ENCODE peak calls at places on chromosomes 2 and 18, in nine cellular contexts. M, D, W, S, O, T, P, C and F are unnamed samples. For H3K4me1 and H3K9me3, the result is how much of the 10 kb centered on the place peaks cover.

GRCh38 chr2:98959759-98960507 is 23.9 kb upstream of the CRACDL start:
- DNase-seq in O (no peak), C (no peak), W (no peak), S (no peak), T (no peak), D (no peak), M (no peak), P (no peak), F (no peak)

GRCh38 chr2:200081221-200081620 is 125.8 kb downstream of the MAIP1 start:
- DNase-seq in M (no peak), P (no peak), S (no peak), D (no peak), T (no peak), O (no peak), C (no peak), W (peak), F (no peak)

GRCh38 chr18:50203801-50204604 is 9.1 kb upstream of the MYO5B start:
- DNase-seq in W (peak), D (no peak), P (no peak), O (peak), S (no peak), T (peak), M (no peak), C (peak), F (no peak)

GRCh38 chr2:69604026-69604678 is 39.4 kb downstream of the AAK1 start:
- DNase-seq in W (no peak), P (no peak), M (no peak), C (no peak), O (no peak), T (no peak), D (no peak), S (no peak), F (no peak)

GRCh38 chr18:23281626-23282436 is 146.5 kb downstream of the CABLES1 start:
- DNase-seq in D (no peak), O (no peak), T (no peak), W (no peak), M (no peak), P (peak), S (no peak), C (no peak), F (peak)

GRCh38 chr2:124959582-124959981 is 934.5 kb downstream of the CNTNAP5 start:
- DNase-seq in O (no peak), M (no peak), C (no peak), T (peak), S (no peak), P (no peak), D (no peak), W (no peak), F (no peak)

GRCh38 chr18:22933958-22934423 is 863 bp downstream of the RBBP8 start:
- DNase-seq in P (no peak), W (no peak), O (no peak), D (no peak), M (no peak), C (no peak), S (no peak), T (no peak), F (no peak)

GRCh38 chr2:141611-142010 is 95.3 kb upstream of the FAM110C start:
- DNase-seq in D (no peak), S (no peak), M (no peak), T (no peak), P (no peak), W (no peak), O (no peak), C (no peak), F (no peak)

GRCh38 chr2:240637116-240637900 is 12.0 kb downstream of the GPR35 start:
- DNase-seq in T (no peak), M (no peak), W (no peak), S (peak), D (peak), O (no peak), P (no peak), C (peak), F (no peak)

GRCh38 chr2:29202819-29203495 is 87.7 kb downstream of the CLIP4 start:
- DNase-seq in C (no peak), P (no peak), W (no peak), D (no peak), M (no peak), S (no peak), T (no peak), O (no peak), F (no peak)

GRCh38 chr2:97355887-97356286 is 233.8 kb downstream of the ANKRD36B start:
- DNase-seq in D (no peak), W (peak), S (no peak), C (no peak), P (no peak), O (no peak), M (peak), T (no peak), F (no peak)

GRCh38 chr18:79899609-79900435 is 51.6 kb downstream of the SLC66A2 start:
- DNase-seq in D (peak), C (no peak), M (peak), S (no peak), T (no peak), W (no peak), O (peak), P (no peak), F (peak)

GRCh38 chr2:171287036-171287435 is 126.3 kb upstream of the TLK1 start:
- DNase-seq in M (no peak), W (no peak), S (no peak), T (no peak), C (no peak), D (no peak), P (no peak), O (no peak), F (no peak)

GRCh38 chr18:6242004-6242403 is 172.7 kb downstream of the L3MBTL4 start:
- DNase-seq in C (no peak), W (no peak), P (no peak), S (no peak), D (no peak), T (no peak), O (no peak), M (no peak), F (no peak)

GRCh38 chr2:226489765-226490164 is 309.9 kb downstream of the IRS1 start:
- DNase-seq in P (no peak), D (no peak), C (no peak), T (no peak), M (no peak), W (no peak), O (no peak), S (no peak), F (no peak)

GRCh38 chr2:172095905-172096660 is 6.6 kb downstream of the DLX2 start:
- DNase-seq in D (no peak), O (no peak), S (no peak), T (no peak), C (no peak), M (no peak), P (no peak), W (peak), F (no peak)

GRCh38 chr2:167869200-167869599 is 378.2 kb downstream of the STK39 start:
- DNase-seq in O (no peak), P (no peak), M (no peak), C (no peak), S (no peak), T (no peak), D (no peak), W (no peak), F (no peak)

GRCh38 chr2:220198911-220199310 is 571.5 kb downstream of the SLC4A3 start:
- DNase-seq in D (no peak), C (no peak), S (no peak), O (no peak), P (no peak), T (peak), W (no peak), M (no peak), F (peak)

GRCh38 chr2:47655563-47655880 is 127.4 kb upstream of the MSH6 start:
- DNase-seq in P (no peak), C (no peak), S (no peak), M (no peak), D (no peak), O (no peak), T (no peak), W (no peak), F (no peak)

GRCh38 chr2:143357956-143358355 is 228.7 kb downstream of the ARHGAP15 start:
- DNase-seq in T (no peak), M (no peak), W (peak), O (no peak), D (no peak), S (no peak), C (no peak), P (no peak), F (no peak)

GRCh38 chr2:135913726-135914365 is 37.6 kb upstream of the MCM6 start:
- DNase-seq in S (no peak), C (no peak), P (no peak), D (no peak), M (no peak), T (peak), O (no peak), W (peak), F (no peak)

GRCh38 chr2:236550701-236551465 is 18.7 kb upstream of the ACKR3 start:
- DNase-seq in P (no peak), S (no peak), C (no peak), D (no peak), O (no peak), W (no peak), M (no peak), T (no peak), F (no peak)

GRCh38 chr2:151638188-151638933 is 95.9 kb downstream of the NEB start:
- DNase-seq in P (no peak), W (no peak), M (no peak), C (no peak), O (peak), S (no peak), T (no peak), D (no peak), F (no peak)

DNA sequence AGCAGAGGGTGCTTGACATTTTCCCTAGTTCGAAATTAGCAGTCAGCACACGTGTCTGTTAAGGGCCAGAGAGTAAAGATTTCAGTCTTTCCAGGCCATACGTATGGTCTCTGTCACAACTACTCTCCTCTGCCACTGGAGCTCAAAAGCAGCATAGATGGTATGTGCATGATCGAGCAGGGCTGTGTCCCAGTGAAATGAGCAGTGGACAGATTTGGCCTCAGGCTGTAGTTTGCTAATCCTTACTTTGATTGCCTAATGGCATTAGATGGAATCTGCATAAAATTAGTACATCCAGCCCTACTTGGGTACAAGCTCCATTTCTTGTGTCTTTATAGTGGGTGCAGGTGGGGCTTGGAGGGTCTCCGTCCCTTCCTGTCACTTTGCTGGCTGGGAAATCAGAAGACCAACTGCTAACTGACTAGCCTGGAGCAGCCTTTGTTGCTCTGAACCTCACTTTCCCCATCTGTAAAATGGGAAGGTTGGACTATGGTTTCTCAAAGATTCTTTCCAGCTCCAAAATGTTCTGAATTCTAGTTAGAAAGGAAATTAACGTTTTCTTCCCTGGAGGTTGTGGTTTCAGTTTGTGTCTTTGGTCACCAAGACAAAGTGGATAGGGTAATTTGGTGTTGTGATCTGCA is 108.5 kb downstream of the GLI2 start:
- DNase-seq in S (no peak), M (no peak), P (no peak), T (no peak), O (no peak), W (no peak), C (no peak), D (no peak), F (peak)
- TF ChIP-seq CTCF in S (no peak), M (no peak), P (no peak), T (no peak), O (no peak), W (no peak), C (no peak), D (no peak), F (no peak)

DNA sequence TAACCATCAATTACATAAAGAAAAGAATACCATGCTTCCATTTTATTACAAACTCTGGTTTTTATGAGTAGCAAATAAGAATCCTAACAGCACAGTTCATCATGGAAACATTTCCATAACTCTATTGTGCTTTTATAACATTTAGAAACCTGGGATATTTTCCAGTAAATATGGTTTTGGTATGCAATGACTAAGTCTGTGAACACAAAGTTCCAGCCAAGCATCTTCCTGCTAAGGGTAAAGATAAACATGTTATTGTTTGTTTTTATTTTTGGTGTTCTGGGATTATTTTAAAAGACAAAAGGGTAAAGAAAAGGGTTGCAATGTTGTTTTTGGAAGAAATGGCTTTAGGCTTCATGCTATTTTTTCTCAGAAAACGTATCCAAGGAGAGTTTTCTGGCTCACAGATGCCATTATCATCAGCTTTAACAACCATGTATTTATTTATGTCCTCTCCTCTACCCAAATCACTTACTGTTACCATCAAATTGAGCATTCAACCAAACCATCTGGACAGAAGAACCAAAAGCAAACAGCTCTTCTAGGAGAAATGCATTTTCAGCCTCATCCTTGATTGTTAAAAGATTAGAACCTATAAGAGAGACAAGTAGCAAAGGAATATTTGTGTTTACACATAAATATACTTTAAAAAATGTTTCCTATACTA is 116.0 kb downstream of the PLA2R1 start:
- DNase-seq in C (no peak), D (no peak), T (no peak), M (no peak), O (no peak), W (no peak), P (no peak), S (no peak), F (no peak)
- H3K4me1 ChIP-seq in C (under half), D (under half), T (under half), M (under half), O (under half), W (under half), P (under half), S (under half), F (under half)

DNA sequence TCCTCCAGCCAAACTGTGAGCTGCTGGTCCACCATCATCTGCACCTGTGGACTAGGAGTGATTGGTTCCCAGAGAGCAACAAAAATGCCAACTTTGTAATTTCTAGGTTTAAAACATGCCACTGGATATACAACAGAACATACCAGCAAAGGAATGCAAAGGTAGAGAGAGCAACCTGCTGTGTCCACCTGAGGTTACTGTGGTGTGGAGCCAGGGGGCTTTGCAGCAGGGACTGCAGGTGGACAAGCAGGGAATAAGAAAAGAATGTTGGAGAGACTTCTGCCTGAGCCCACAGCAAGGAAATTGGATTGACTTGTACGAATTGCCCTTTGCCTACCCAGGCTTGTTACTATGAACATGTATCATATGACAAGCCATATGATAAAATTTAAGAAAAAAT is 345.2 kb upstream of the SPHKAP start:
- DNase-seq in C (no peak), W (no peak), S (no peak), M (no peak), T (no peak), O (no peak), P (no peak), D (no peak), F (no peak)
- H3K9me3 ChIP-seq in C (under half), W (under half), S (under half), M (under half), T (under half), O (under half), P (under half), D (under half), F (under half)

DNA sequence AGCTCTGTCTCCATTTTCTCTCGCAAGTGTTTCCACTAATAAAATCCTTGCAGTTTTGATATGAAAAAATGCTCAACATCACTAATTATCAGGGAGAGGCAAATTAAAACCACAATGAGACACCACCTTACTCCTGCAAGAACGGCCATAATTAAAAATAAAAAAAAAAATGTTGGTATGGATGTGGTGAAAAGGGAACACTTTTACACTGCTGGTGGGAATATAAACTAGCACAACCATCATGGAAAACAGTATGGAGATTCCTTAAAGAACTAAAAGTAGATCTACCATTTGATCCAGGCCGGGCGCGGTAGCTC is 49.8 kb upstream of the GREB1L start:
- DNase-seq in O (no peak), P (no peak), C (no peak), S (no peak), D (no peak), W (no peak), T (no peak), M (no peak), F (no peak)
- TF ChIP-seq CTCF in O (no peak), P (no peak), C (no peak), S (no peak), D (no peak), W (no peak), T (no peak), M (no peak), F (peak)

GRCh38 chr2:238505892-238506280 is 79.2 kb downstream of the ASB1 start:
- DNase-seq in W (no peak), C (no peak), M (peak), P (no peak), O (no peak), T (no peak), S (no peak), D (no peak), F (peak)

GRCh38 chr2:238502088-238502810 is 75.5 kb downstream of the ASB1 start:
- DNase-seq in D (no peak), P (no peak), C (no peak), S (no peak), M (no peak), O (no peak), W (no peak), T (no peak), F (no peak)

GRCh38 chr2:238502956-238503791 is 76.4 kb downstream of the ASB1 start:
- DNase-seq in W (no peak), C (no peak), P (no peak), T (no peak), M (peak), S (no peak), D (no peak), O (no peak), F (no peak)

GRCh38 chr2:238505119-238505891 is 78.6 kb downstream of the ASB1 start:
- DNase-seq in W (no peak), T (no peak), O (no peak), S (no peak), D (no peak), M (peak), P (no peak), C (no peak), F (peak)

DNA sequence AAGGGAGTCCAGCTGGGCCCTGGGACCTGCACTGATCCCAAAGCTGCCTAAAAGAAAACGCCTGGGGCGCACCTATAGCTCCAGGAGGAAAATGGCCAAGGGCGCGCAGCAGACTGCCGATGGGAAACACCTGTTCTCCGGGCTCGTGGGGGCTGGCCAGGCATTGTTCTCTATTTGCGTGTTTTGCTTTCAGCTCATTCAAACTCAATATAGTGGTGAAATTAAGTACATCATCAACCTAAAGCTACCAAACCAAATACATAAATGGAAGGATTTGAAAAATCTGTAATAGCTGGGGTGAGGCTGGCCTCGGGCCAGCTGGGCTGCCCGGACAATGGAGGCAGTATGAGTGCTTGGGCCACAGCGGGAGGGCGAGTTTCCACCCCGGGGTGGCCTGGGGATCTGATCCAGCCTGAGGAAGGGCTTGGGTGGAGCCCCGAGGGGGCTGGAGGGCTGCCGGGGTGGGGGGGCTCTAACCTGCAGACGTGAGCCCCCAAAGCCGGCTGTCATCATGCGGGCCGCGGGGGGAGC is 77.5 kb downstream of the ASB1 start:
- DNase-seq in W (no peak), T (no peak), O (no peak), D (no peak), S (no peak), C (no peak), P (no peak), M (peak), F (no peak)
- H3K4me1 ChIP-seq in W (under half), T (under half), O (under half), D (under half), S (under half), C (under half), P (under half), M (under half), F (under half)

DNA sequence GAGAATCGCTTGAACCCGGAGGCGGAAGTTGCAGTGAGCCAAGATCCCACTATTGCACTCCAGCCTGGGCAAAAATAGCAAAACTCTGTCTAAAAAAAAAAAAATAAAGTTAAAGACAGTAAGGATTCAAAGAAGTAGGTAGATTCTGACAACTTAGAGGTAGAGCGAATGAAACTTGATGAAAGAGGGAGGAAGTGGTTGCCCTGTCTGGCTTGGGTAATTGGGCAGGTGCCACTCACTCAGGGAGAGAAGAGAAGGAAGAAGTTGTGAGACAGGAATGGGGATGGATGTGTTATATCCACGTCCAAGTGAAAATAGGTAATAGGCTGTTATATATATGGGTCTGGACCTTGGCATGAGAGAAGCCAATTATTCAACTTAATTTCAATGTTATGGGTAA is 26.3 kb downstream of the NDC80 start:
- DNase-seq in S (no peak), W (no peak), O (no peak), M (no peak), P (no peak), D (no peak), C (no peak), T (no peak), F (no peak)
- H3K9me3 ChIP-seq in S (under half), W (under half), O (under half), M (under half), P (under half), D (under half), C (under half), T (under half), F (under half)